ENCODE peak calls at places on chromosome 12, in six cellular contexts. S is thoracic aorta, R is left lung, Z is tibial artery, M is stomach, O is uterus. H is an unnamed sample. For H3K4me1, the result is how much of the 10 kb centered on the place peaks cover.

GRCh38 chr12:63045020-63045860 is 105.8 kb downstream of the AVPR1A start:
- DNase-seq in S (no peak), R (no peak), Z (no peak), M (no peak), O (no peak), H (no peak)

GRCh38 chr12:754238-754816 is 1.9 kb downstream of the WNK1 start:
- DNase-seq in S (no peak), R (peak), Z (no peak), M (no peak), O (no peak), H (peak)

GRCh38 chr12:56983386-56983785 is 23.0 kb downstream of the ZBTB39 start:
- DNase-seq in S (no peak), R (no peak), Z (no peak), M (no peak), O (no peak), H (no peak)

GRCh38 chr12:95481072-95481471 is 7.1 kb downstream of the METAP2 start:
- DNase-seq in S (no peak), R (no peak), Z (no peak), M (no peak), O (no peak), H (no peak)

GRCh38 chr12:52230364-52231281 is 2.4 kb upstream of the KRT7 start:
- DNase-seq in S (no peak), R (peak), Z (peak), M (no peak), O (no peak), H (no peak)

GRCh38 chr12:7937867-7938506 is 2.0 kb upstream of the SLC2A3 start:
- DNase-seq in S (no peak), R (no peak), Z (no peak), M (no peak), O (no peak), H (no peak)

GRCh38 chr12:47975036-47975620 is 11.7 kb downstream of the TMEM106C start:
- DNase-seq in S (no peak), R (no peak), Z (no peak), M (no peak), O (no peak), H (no peak)

GRCh38 chr12:131637986-131638385 is 72.9 kb upstream of the SFSWAP start:
- DNase-seq in S (no peak), R (no peak), Z (peak), M (no peak), O (no peak), H (no peak)

GRCh38 chr12:51323966-51324895 is at the start of gene BIN2:
- DNase-seq in S (no peak), R (peak), Z (peak), M (peak), O (no peak), H (peak)

GRCh38 chr12:20211537-20211936 is 156.8 kb upstream of the PDE3A start:
- DNase-seq in S (no peak), R (no peak), Z (no peak), M (no peak), O (no peak), H (no peak)

GRCh38 chr12:20213851-20214250 is 154.5 kb upstream of the PDE3A start:
- DNase-seq in S (no peak), R (no peak), Z (no peak), M (no peak), O (no peak), H (no peak)

GRCh38 chr12:20212658-20213387 is 155.5 kb upstream of the PDE3A start:
- DNase-seq in S (peak), R (peak), Z (peak), M (peak), O (peak), H (no peak)

GRCh38 chr12:20212036-20212435 is 156.3 kb upstream of the PDE3A start:
- DNase-seq in S (no peak), R (no peak), Z (no peak), M (no peak), O (no peak), H (no peak)

DNA sequence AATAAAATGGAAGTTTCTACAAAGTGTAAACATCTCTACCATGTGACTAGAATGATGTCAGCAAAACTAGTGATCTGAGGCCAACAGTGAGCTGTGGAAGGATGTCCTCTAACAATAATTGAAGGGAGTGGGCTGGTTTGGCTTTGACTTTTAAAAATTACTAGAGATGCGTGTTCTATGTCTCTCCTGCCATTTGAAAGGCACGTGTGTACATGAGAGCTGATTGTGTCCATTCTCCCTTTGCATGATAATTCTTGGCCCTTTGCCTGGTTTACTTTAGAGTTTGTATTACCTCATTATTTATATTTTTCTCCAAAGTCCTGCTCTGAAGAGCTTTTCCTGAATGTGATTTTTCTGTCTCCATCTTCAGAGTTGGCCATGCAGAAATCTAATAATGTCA is 154.1 kb upstream of the PDE3A start:
- DNase-seq in S (no peak), R (no peak), Z (no peak), M (no peak), O (no peak), H (no peak)
- H3K27ac ChIP-seq in S (no peak), R (no peak), Z (no peak), M (no peak), O (peak), H (no peak)

GRCh38 chr12:111775205-111776193 is 8.8 kb downstream of the ALDH2 start:
- DNase-seq in S (no peak), R (peak), Z (peak), M (peak), O (peak), H (no peak)
- H3K4me1 ChIP-seq in S (half or more), R (half or more), Z (half or more), M (half or more), O (under half), H (under half)

GRCh38 chr12:118641249-118641648 is 264.9 kb downstream of the SUDS3 start:
- DNase-seq in S (no peak), R (no peak), Z (no peak), M (no peak), O (no peak), H (no peak)
- TF ChIP-seq CTCF in S (no peak), R (no peak), Z (no peak), M (no peak), O (no peak), H (no peak)

GRCh38 chr12:68565391-68565903 is 45.3 kb upstream of the RAP1B start:
- DNase-seq in S (no peak), R (no peak), Z (no peak), M (no peak), O (peak), H (no peak)
- H3K27ac ChIP-seq in S (no peak), R (no peak), Z (no peak), M (no peak), O (peak), H (no peak)

GRCh38 chr12:92074889-92075288 is 70.8 kb downstream of the BTG1 start:
- DNase-seq in S (no peak), R (no peak), Z (no peak), M (no peak), O (no peak), H (no peak)

GRCh38 chr12:92073123-92073522 is 72.5 kb downstream of the BTG1 start:
- DNase-seq in S (no peak), R (no peak), Z (no peak), M (no peak), O (no peak), H (no peak)

GRCh38 chr12:92070054-92070863 is 75.4 kb downstream of the BTG1 start:
- DNase-seq in S (no peak), R (no peak), Z (no peak), M (peak), O (peak), H (no peak)

GRCh38 chr12:92068441-92068840 is 77.2 kb downstream of the BTG1 start:
- DNase-seq in S (no peak), R (no peak), Z (no peak), M (no peak), O (no peak), H (no peak)

DNA sequence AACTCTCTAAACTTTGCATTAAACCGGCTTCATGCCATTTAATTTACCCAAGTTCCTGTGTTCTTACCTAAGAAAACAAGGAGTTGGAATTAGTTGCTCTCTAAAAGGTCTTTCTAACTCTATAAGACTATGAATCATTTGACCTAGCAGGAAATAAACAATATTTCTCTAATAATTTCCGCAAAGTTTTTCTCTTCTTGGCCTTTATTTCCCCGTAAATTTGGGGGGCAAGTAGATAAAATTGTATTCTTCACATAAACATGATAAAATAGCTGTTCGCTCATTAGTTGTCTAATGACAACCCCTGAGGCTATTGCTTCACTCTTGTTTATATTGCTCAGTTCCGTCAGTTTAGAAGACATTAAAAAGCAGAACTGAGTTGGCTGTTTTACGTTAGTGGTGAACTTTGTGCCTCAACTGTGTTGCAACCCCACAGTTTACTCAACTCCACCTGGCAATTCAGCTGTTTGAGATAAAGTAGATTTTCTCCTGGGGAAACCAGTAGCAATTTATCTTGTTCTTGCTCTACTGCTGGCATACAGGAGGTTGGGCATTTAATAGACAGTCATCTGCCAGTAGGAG is 74.7 kb downstream of the BTG1 start:
- DNase-seq in S (no peak), R (no peak), Z (no peak), M (peak), O (peak), H (no peak)
- H3K4me1 ChIP-seq in S (under half), R (under half), Z (under half), M (under half), O (under half), H (under half)

GRCh38 chr12:12608557-12608957 is 3.1 kb upstream of the CREBL2 start:
- DNase-seq in S (no peak), R (no peak), Z (no peak), M (no peak), O (no peak), H (no peak)
- TF ChIP-seq CTCF in S (no peak), R (no peak), Z (no peak), M (no peak), O (no peak), H (no peak)

H was measured in CD8-positive, alpha-beta T cell.